ENCODE peak calls at places on chromosomes 2 and 18, in four cellular contexts. One of them, this sample, is unnamed.

GRCh38 chr2:24577481-24577880 is 86.4 kb downstream of the NCOA1 start:
- DNase-seq in tibial artery: no peak
- DNase-seq in heart right ventricle: no peak
- DNase-seq in GM12865: peak
- DNase-seq in this sample: peak

GRCh38 chr2:158056875-158057274 is 44.8 kb upstream of the UPP2 start:
- DNase-seq in tibial artery: no peak
- DNase-seq in heart right ventricle: no peak
- DNase-seq in GM12865: no peak
- DNase-seq in this sample: no peak

GRCh38 chr2:134079373-134079772 is 174.5 kb upstream of the MGAT5 start:
- DNase-seq in tibial artery: no peak
- DNase-seq in heart right ventricle: no peak
- DNase-seq in GM12865: peak
- DNase-seq in this sample: peak

GRCh38 chr2:128618642-128619041 is 300.0 kb upstream of the HS6ST1 start:
- DNase-seq in tibial artery: no peak
- DNase-seq in heart right ventricle: no peak
- DNase-seq in GM12865: no peak
- DNase-seq in this sample: no peak

GRCh38 chr2:131040661-131041401 is 52.4 kb downstream of the FAM168B start:
- DNase-seq in tibial artery: no peak
- DNase-seq in heart right ventricle: no peak
- DNase-seq in GM12865: no peak
- DNase-seq in this sample: no peak

GRCh38 chr2:230564805-230565779 is 147.6 kb upstream of the CAB39 start:
- DNase-seq in tibial artery: no peak
- DNase-seq in heart right ventricle: no peak
- DNase-seq in GM12865: peak
- DNase-seq in this sample: no peak

GRCh38 chr2:229141626-229142025 is 129.5 kb downstream of the PID1 start:
- DNase-seq in tibial artery: no peak
- DNase-seq in heart right ventricle: no peak
- DNase-seq in GM12865: no peak
- DNase-seq in this sample: no peak

GRCh38 chr2:15719566-15720313 is 128.1 kb downstream of the DDX1 start:
- DNase-seq in tibial artery: peak
- DNase-seq in heart right ventricle: no peak
- DNase-seq in GM12865: no peak
- DNase-seq in this sample: no peak

GRCh38 chr2:133424876-133425275 is 143.4 kb downstream of the NCKAP5 start:
- DNase-seq in tibial artery: no peak
- DNase-seq in heart right ventricle: no peak
- DNase-seq in GM12865: no peak
- DNase-seq in this sample: no peak

GRCh38 chr2:238108423-238109201 is 8.5 kb downstream of the ESPNL start:
- DNase-seq in tibial artery: peak
- DNase-seq in heart right ventricle: no peak
- DNase-seq in GM12865: peak
- DNase-seq in this sample: peak

GRCh38 chr18:28204154-28204553 is 27.2 kb upstream of the CDH2 start:
- DNase-seq in tibial artery: no peak
- DNase-seq in heart right ventricle: no peak
- DNase-seq in GM12865: no peak
- DNase-seq in this sample: no peak

GRCh38 chr2:224948859-224949258 is 93.4 kb downstream of the DOCK10 start:
- DNase-seq in tibial artery: no peak
- DNase-seq in heart right ventricle: no peak
- DNase-seq in GM12865: no peak
- DNase-seq in this sample: no peak

GRCh38 chr2:56713161-56713676 is 529.4 kb downstream of the CCDC85A start:
- DNase-seq in tibial artery: no peak
- DNase-seq in heart right ventricle: no peak
- DNase-seq in GM12865: no peak
- DNase-seq in this sample: no peak

GRCh38 chr2:15664273-15665066 is 72.8 kb downstream of the DDX1 start:
- DNase-seq in tibial artery: no peak
- DNase-seq in heart right ventricle: no peak
- DNase-seq in GM12865: no peak
- DNase-seq in this sample: no peak

GRCh38 chr2:33210626-33211025 is 263.9 kb downstream of the LTBP1 start:
- DNase-seq in tibial artery: peak
- DNase-seq in heart right ventricle: peak
- DNase-seq in GM12865: no peak
- DNase-seq in this sample: no peak

GRCh38 chr2:174590928-174591648 is 6.5 kb downstream of the WIPF1 start:
- DNase-seq in tibial artery: no peak
- DNase-seq in heart right ventricle: no peak
- DNase-seq in GM12865: no peak
- DNase-seq in this sample: no peak

GRCh38 chr2:113233593-113234550 is 44.8 kb downstream of the PAX8 start:
- DNase-seq in tibial artery: no peak
- DNase-seq in heart right ventricle: no peak
- DNase-seq in GM12865: peak
- DNase-seq in this sample: peak

GRCh38 chr2:39139511-39140237 is 18.8 kb upstream of the SOS1 start:
- DNase-seq in tibial artery: no peak
- DNase-seq in heart right ventricle: no peak
- DNase-seq in GM12865: no peak
- DNase-seq in this sample: no peak

GRCh38 chr2:238847841-238848565 is at the start of gene TWIST2:
- DNase-seq in tibial artery: peak
- DNase-seq in heart right ventricle: peak
- DNase-seq in GM12865: no peak
- DNase-seq in this sample: peak

GRCh38 chr2:156327835-156328401 is 4.6 kb downstream of the NR4A2 start:
- DNase-seq in tibial artery: no peak
- DNase-seq in heart right ventricle: no peak
- DNase-seq in GM12865: no peak
- DNase-seq in this sample: peak

GRCh38 chr2:46414701-46415100 is 64.7 kb upstream of the TMEM247 start:
- DNase-seq in tibial artery: no peak
- DNase-seq in heart right ventricle: no peak
- DNase-seq in GM12865: no peak
- DNase-seq in this sample: no peak

GRCh38 chr2:144409241-144409640 is 110.7 kb downstream of the ZEB2 start:
- DNase-seq in tibial artery: no peak
- DNase-seq in heart right ventricle: no peak
- DNase-seq in GM12865: no peak
- DNase-seq in this sample: no peak

GRCh38 chr2:39666489-39667141 is 898 bp downstream of the TMEM178A start:
- DNase-seq in tibial artery: no peak
- DNase-seq in heart right ventricle: no peak
- DNase-seq in GM12865: no peak
- DNase-seq in this sample: peak

GRCh38 chr2:214410918-214411554 is at the start of gene VWC2L:
- DNase-seq in tibial artery: peak
- DNase-seq in heart right ventricle: peak
- DNase-seq in GM12865: peak
- DNase-seq in this sample: peak

GRCh38 chr2:118168606-118169005 is 80.3 kb downstream of the INSIG2 start:
- DNase-seq in tibial artery: no peak
- DNase-seq in heart right ventricle: no peak
- DNase-seq in GM12865: no peak
- DNase-seq in this sample: no peak

GRCh38 chr2:168120310-168120709 is 127.1 kb downstream of the STK39 start:
- DNase-seq in tibial artery: no peak
- DNase-seq in heart right ventricle: no peak
- DNase-seq in GM12865: no peak
- DNase-seq in this sample: no peak

GRCh38 chr2:145593991-145594702 is 1074.2 kb upstream of the ZEB2 start:
- DNase-seq in tibial artery: no peak
- DNase-seq in heart right ventricle: no peak
- DNase-seq in GM12865: no peak
- DNase-seq in this sample: no peak
- TF ChIP-seq CTCF in tibial artery: no peak
- TF ChIP-seq CTCF in heart right ventricle: no peak
- TF ChIP-seq CTCF in GM12865: no peak
- TF ChIP-seq CTCF in this sample: no peak

GRCh38 chr2:43142921-43143438 is 83.4 kb downstream of the ZFP36L2 start:
- DNase-seq in tibial artery: no peak
- DNase-seq in heart right ventricle: no peak
- DNase-seq in GM12865: peak
- DNase-seq in this sample: no peak
- TF ChIP-seq CTCF in tibial artery: no peak
- TF ChIP-seq CTCF in heart right ventricle: no peak
- TF ChIP-seq CTCF in GM12865: no peak
- TF ChIP-seq CTCF in this sample: no peak

GRCh38 chr2:10810175-10811161 is 2.1 kb downstream of the PDIA6 start:
- DNase-seq in tibial artery: no peak
- DNase-seq in heart right ventricle: no peak
- DNase-seq in GM12865: peak
- DNase-seq in this sample: peak

GRCh38 chr2:10814142-10814541 is 1.6 kb upstream of the PDIA6 start:
- DNase-seq in tibial artery: no peak
- DNase-seq in heart right ventricle: no peak
- DNase-seq in GM12865: no peak
- DNase-seq in this sample: no peak

GRCh38 chr2:10811552-10811951 is 1.0 kb downstream of the PDIA6 start:
- DNase-seq in tibial artery: no peak
- DNase-seq in heart right ventricle: no peak
- DNase-seq in GM12865: no peak
- DNase-seq in this sample: no peak

GRCh38 chr2:10813085-10813748 is 632 bp upstream of the PDIA6 start:
- DNase-seq in tibial artery: no peak
- DNase-seq in heart right ventricle: no peak
- DNase-seq in GM12865: no peak
- DNase-seq in this sample: no peak

GRCh38 chr2:10812362-10813084 is at the start of gene PDIA6:
- DNase-seq in tibial artery: peak
- DNase-seq in heart right ventricle: peak
- DNase-seq in GM12865: peak
- DNase-seq in this sample: peak
- TF ChIP-seq CTCF in tibial artery: peak
- TF ChIP-seq CTCF in heart right ventricle: no peak
- TF ChIP-seq CTCF in GM12865: no peak
- TF ChIP-seq CTCF in this sample: no peak

DNA sequence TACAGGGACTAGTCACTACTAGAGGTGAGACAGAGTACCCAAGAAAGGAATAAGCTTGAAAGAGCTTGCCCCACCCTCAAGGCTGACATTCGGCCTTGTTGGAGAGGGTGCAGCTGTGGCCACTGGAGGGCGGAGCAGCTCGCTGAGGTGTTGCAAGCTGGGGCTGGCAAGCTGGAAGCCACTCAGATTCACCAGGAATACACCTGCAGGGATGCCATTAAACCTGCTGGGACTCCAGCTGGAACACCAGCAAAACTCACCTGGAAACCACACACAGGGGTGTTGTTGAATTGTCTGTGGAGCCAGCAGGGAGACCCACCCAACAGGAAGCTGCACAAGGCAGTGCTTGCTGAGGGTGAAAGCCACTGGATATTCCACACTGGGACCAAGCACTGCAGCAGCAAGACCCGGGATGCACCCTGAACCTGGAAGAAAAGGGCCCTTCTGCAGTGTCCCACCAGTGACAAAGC is 26.1 kb downstream of the KCTD18 start:
- DNase-seq in tibial artery: no peak
- DNase-seq in heart right ventricle: no peak
- DNase-seq in GM12865: peak
- DNase-seq in this sample: peak
- TF ChIP-seq CTCF in tibial artery: no peak
- TF ChIP-seq CTCF in heart right ventricle: no peak
- TF ChIP-seq CTCF in GM12865: peak
- TF ChIP-seq CTCF in this sample: peak

GRCh38 chr18:74496508-74497307 is 545 bp downstream of the CNDP2 start:
- DNase-seq in tibial artery: no peak
- DNase-seq in heart right ventricle: peak
- DNase-seq in GM12865: peak
- DNase-seq in this sample: peak
- TF ChIP-seq CTCF in tibial artery: no peak
- TF ChIP-seq CTCF in heart right ventricle: no peak
- TF ChIP-seq CTCF in GM12865: no peak
- TF ChIP-seq CTCF in this sample: no peak

GRCh38 chr2:65261676-65262075 is 34.0 kb downstream of the ACTR2 start:
- DNase-seq in tibial artery: no peak
- DNase-seq in heart right ventricle: no peak
- DNase-seq in GM12865: no peak
- DNase-seq in this sample: no peak

GRCh38 chr2:65252640-65253039 is 25.0 kb downstream of the ACTR2 start:
- DNase-seq in tibial artery: no peak
- DNase-seq in heart right ventricle: no peak
- DNase-seq in GM12865: no peak
- DNase-seq in this sample: no peak

GRCh38 chr2:65256088-65256487 is 28.5 kb downstream of the ACTR2 start:
- DNase-seq in tibial artery: no peak
- DNase-seq in heart right ventricle: no peak
- DNase-seq in GM12865: no peak
- DNase-seq in this sample: no peak
- TF ChIP-seq CTCF in tibial artery: no peak
- TF ChIP-seq CTCF in heart right ventricle: no peak
- TF ChIP-seq CTCF in GM12865: no peak
- TF ChIP-seq CTCF in this sample: peak

This sample was measured in GM20000.